ENCODE peak calls at places on chromosomes 7 and 10, in nine cellular contexts. D, R, K, Y, X, V, T, Z and U are unnamed samples.

GRCh38 chr10:103853428-103854264 is 1.7 kb downstream of the SH3PXD2A start:
- DNase-seq in D (no peak), R (no peak), K (no peak), Y (no peak), X (no peak), V (no peak), T (no peak), Z (no peak), U (no peak)

GRCh38 chr7:113159746-113160339 is 41.5 kb upstream of the SMIM30 start:
- DNase-seq in D (no peak), R (no peak), K (peak; percentile 85), Y (peak; percentile 26), X (peak; percentile 50), V (no peak), T (peak; percentile 13), Z (peak; percentile 33), U (no peak)

GRCh38 chr7:131164025-131164899 is 163.4 kb upstream of the MKLN1 start:
- DNase-seq in D (no peak), R (no peak), K (peak; percentile 15), Y (no peak), X (peak; percentile 75), V (no peak), T (peak; percentile 94), Z (no peak), U (no peak)

GRCh38 chr7:44776211-44776610 is 20.3 kb upstream of the PPIA start:
- DNase-seq in D (no peak), R (no peak), K (no peak), Y (no peak), X (no peak), V (no peak), T (no peak), Z (no peak), U (no peak)

GRCh38 chr10:17174626-17175025 is 26.8 kb downstream of the TRDMT1 start:
- DNase-seq in D (no peak), R (no peak), K (no peak), Y (no peak), X (no peak), V (no peak), T (no peak), Z (no peak), U (no peak)

GRCh38 chr7:123615344-123615743 is 13.7 kb downstream of the ASB15 start:
- DNase-seq in D (no peak), R (peak; percentile 46), K (no peak), Y (no peak), X (peak; percentile 54), V (no peak), T (peak; percentile 20), Z (no peak), U (no peak)

GRCh38 chr7:47759056-47759706 is 177.3 kb upstream of the TNS3 start:
- DNase-seq in D (no peak), R (no peak), K (no peak), Y (no peak), X (peak; percentile 52), V (no peak), T (no peak), Z (no peak), U (no peak)

GRCh38 chr7:55127622-55128081 is 108.8 kb downstream of the EGFR start:
- DNase-seq in D (no peak), R (no peak), K (no peak), Y (no peak), X (peak; percentile 90), V (no peak), T (no peak), Z (no peak), U (no peak)

GRCh38 chr10:123325663-123326175 is 171.5 kb downstream of the BUB3 start:
- DNase-seq in D (no peak), R (no peak), K (no peak), Y (no peak), X (no peak), V (no peak), T (no peak), Z (no peak), U (no peak)

GRCh38 chr7:12765431-12766100 is 78.1 kb downstream of the ARL4A start:
- DNase-seq in D (no peak), R (no peak), K (no peak), Y (no peak), X (peak; percentile 36), V (no peak), T (no peak), Z (no peak), U (no peak)

GRCh38 chr10:72315611-72316385 is 38.9 kb downstream of the DNAJB12 start:
- DNase-seq in D (no peak), R (no peak), K (no peak), Y (no peak), X (peak; percentile 93), V (no peak), T (peak; percentile 55), Z (no peak), U (no peak)

DNA sequence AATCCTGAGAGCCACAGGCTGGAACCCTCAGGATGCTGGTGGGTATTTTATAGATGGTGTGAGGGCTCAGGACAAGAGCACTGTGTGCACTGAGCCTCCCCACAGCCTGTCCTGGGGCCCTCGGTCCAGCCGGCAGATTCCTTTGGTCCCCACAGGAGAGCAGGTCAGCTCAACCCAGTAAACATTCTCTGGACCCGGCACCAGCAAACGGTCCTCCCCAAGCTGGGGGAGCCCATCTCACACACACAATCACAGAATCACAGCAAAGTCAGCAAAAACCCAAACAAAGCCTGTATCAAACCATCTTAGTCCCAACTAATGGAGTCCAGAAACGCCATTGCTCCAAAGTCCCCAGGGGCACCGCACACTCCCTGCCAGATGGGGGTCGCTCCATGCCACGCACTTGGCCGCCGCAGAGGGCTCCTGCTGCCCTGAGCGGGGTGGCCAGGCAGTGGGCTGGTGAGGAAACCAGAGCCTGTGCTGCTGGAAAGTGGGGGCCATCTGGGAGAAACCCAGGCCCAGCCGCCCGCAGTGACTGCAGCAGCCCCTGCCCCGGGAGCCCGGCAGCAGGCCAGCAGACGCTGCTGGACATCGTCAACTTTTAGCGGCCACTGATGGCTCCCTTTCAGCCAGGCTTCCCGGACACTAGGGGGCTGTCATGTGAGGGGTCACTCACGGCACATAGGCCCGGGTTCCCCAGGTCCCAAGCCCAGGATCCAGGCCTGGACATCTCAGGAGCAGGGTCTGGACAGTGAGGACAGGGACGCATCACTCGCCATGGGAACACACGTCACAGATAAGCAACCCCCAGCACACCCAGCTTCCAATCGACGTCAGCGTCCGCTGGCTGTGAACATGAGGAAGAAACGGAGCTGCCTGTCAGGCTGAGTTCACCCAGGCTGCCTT is 52.6 kb downstream of the DPYSL4 start:
- DNase-seq in D (no peak), R (no peak), K (no peak), Y (no peak), X (peak; percentile 45), V (no peak), T (no peak), Z (no peak), U (no peak)
- TF ChIP-seq CTCF in D (no peak), R (no peak), K (peak; percentile 14), Y (no peak), X (no peak), V (no peak), T (peak; percentile 17), Z (no peak), U (no peak)

GRCh38 chr7:103887853-103888602 is 101.4 kb downstream of the RELN start:
- DNase-seq in D (no peak), R (no peak), K (peak; percentile 19), Y (no peak), X (no peak), V (no peak), T (no peak), Z (no peak), U (no peak)
- TF ChIP-seq CTCF in D (no peak), R (no peak), K (peak; percentile 24), Y (no peak), X (no peak), V (no peak), T (no peak), Z (no peak), U (peak; percentile 29)

GRCh38 chr10:78023741-78024140 is 5.6 kb downstream of the POLR3A start:
- DNase-seq in D (no peak), R (no peak), K (no peak), Y (no peak), X (no peak), V (no peak), T (no peak), Z (no peak), U (no peak)

GRCh38 chr10:78029294-78030226 is at the start of gene POLR3A:
- DNase-seq in D (peak; percentile 97), R (peak; percentile 95), K (peak; percentile 98), Y (peak; percentile 85), X (peak; percentile 99), V (peak; percentile 85), T (peak; percentile 98), Z (peak; percentile 99), U (peak; percentile 81)

GRCh38 chr10:78025685-78026364 is 3.5 kb downstream of the POLR3A start:
- DNase-seq in D (no peak), R (no peak), K (no peak), Y (no peak), X (peak; percentile 31), V (no peak), T (peak; percentile 55), Z (no peak), U (no peak)

GRCh38 chr10:78033623-78034470 is at the start of gene RPS24:
- DNase-seq in D (peak; percentile 98), R (peak; percentile 84), K (peak; percentile 98), Y (peak; percentile 95), X (peak; percentile 99), V (peak; percentile 92), T (peak; percentile 95), Z (peak; percentile 98), U (peak; percentile 85)

DNA sequence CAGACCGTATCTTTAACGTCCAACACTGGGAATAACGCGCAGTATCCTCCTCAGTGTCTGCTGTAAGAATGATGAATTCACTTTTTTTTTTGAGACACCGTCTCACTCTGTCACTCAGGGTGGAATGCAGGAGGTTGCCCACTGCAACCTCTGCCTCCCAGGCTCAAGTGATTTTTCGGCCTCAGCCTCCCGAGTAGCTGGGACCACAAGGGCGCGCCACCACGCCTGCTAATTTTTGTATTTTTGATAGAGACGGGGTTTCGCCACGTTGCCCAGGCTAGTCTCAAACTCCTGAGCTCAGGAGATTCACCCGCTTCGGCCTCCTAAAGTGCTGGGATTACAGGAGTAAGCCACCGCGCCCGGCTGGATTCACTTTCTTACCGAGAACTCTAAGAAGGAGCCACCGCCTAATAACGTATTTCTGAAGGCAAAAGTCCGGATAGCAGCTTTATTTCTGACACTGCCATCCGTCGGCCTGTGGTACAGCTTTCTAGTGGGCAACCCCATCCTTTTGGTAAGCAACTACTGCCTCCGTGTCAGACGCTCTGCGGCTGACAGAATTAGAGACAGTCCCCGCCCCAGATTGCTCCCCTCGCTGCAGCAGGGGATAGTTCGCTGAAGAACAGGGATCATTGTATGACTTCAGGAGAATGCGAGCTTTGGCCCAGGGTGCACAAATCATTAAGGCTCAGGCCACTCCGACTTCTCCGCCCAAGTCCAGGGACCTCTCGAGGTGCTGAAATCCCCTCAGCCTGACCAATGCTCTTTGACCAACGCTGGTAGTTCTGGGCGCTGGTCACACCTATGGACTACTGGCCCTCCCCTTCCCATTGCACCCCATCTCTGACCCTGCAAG is 649 bp downstream of the POLR3A start:
- DNase-seq in D (no peak), R (no peak), K (peak; percentile 53), Y (peak; percentile 25), X (peak; percentile 58), V (peak; percentile 11), T (peak; percentile 41), Z (peak; percentile 42), U (no peak)
- TF ChIP-seq CTCF in D (no peak), R (no peak), K (peak; percentile 30), Y (no peak), X (no peak), V (no peak), T (peak; percentile 40), Z (no peak), U (no peak)

DNA sequence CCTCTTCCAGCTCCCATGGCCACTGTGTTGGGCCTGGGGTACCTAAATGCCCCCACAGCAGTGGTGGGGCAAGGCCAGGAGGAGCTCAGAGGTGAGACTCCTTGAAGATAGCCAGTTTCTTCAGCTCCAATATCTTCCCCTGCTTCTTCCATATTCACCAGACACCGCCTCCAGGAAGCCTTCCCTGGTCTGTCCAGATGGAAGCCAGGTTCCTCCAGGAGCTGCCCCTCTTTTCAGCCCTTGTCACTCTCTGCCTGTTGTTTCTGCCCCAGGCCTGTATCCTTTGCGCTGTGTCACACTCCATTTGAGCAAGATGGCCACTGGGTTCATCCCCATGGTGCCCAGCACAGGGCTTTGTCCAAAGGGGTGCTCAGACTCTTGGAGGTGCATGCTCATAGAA is 127.7 kb downstream of the MYL10 start:
- DNase-seq in D (no peak), R (no peak), K (no peak), Y (no peak), X (no peak), V (no peak), T (no peak), Z (no peak), U (no peak)
- TF ChIP-seq CTCF in D (no peak), R (no peak), K (no peak), Y (no peak), X (no peak), V (no peak), T (no peak), Z (no peak), U (no peak)